ENCODE peak calls at places on chromosome 10, in ten cellular contexts. Y is RWPE1; V is ureter; J is SW480; Z is A549; D is fibroblast of gingiva; K is AG08395; L is activated effector memory CD4-positive, alpha-beta T cell treated with anti-CD3 and anti-CD28 coated beads, Interleukin-2, amount 50 U/mL, for 16 hours; X is activated T-cell treated with anti-CD3 and anti-CD28 coated beads for 48 hours; F is CD4-positive, alpha-beta T cell. B is an unnamed sample.
A peak's percentile ranks its signal among the peaks of the same experiment; 100 is the strongest.

GRCh38 chr10:89073719-89074118 is 83.1 kb downstream of the FAS start:
- DNase-seq in Y (no peak), V (no peak), J (no peak), Z (no peak), D (no peak), K (no peak), L (no peak), X (no peak), F (no peak), B (no peak)

GRCh38 chr10:49619613-49620012 is 5.8 kb downstream of the CHAT start:
- DNase-seq in Y (no peak), V (no peak), J (no peak), Z (no peak), D (no peak), K (no peak), L (peak; percentile 17), X (no peak), F (no peak), B (no peak)

GRCh38 chr10:101112799-101113594 is 18.1 kb upstream of the TLX1 start:
- DNase-seq in Y (no peak), V (no peak), J (no peak), Z (no peak), D (no peak), K (no peak), L (no peak), X (no peak), F (no peak), B (no peak)

GRCh38 chr10:77715081-77715480 is 77.5 kb upstream of the KCNMA1 start:
- DNase-seq in Y (peak; percentile 50), V (no peak), J (peak; percentile 27), Z (peak; percentile 25), D (no peak), K (no peak), L (no peak), X (no peak), F (no peak), B (no peak)

GRCh38 chr10:52319926-52320325 is 5.8 kb downstream of the DKK1 start:
- DNase-seq in Y (no peak), V (no peak), J (no peak), Z (no peak), D (no peak), K (peak; percentile 31), L (no peak), X (no peak), F (no peak), B (no peak)

GRCh38 chr10:29446327-29446726 is 157.5 kb downstream of the LYZL1 start:
- DNase-seq in Y (no peak), V (no peak), J (peak; percentile 3), Z (no peak), D (peak; percentile 21), K (no peak), L (no peak), X (no peak), F (no peak), B (no peak)

GRCh38 chr10:121617176-121617575 is 18.9 kb upstream of the FGFR2 start:
- DNase-seq in Y (no peak), V (no peak), J (no peak), Z (no peak), D (no peak), K (no peak), L (no peak), X (no peak), F (no peak), B (no peak)

GRCh38 chr10:49550563-49550962 is 11.6 kb upstream of the ERCC6 start:
- DNase-seq in Y (peak; percentile 55), V (peak; percentile 45), J (no peak), Z (no peak), D (no peak), K (no peak), L (no peak), X (no peak), F (no peak), B (peak; percentile 51)